ENCODE peak calls at places on chromosomes 5 and 9, in seven cellular contexts. One of them, this sample, is unnamed.

GRCh38 chr9:133463234-133463863 is 3.6 kb downstream of the CACFD1 start:
- DNase-seq in AG09319: no peak
- DNase-seq in AG04450: no peak
- DNase-seq in BJ: no peak
- DNase-seq in fibroblast of villous mesenchyme: no peak
- DNase-seq in lung: no peak
- DNase-seq in OCI-LY7: peak
- DNase-seq in this sample: no peak

GRCh38 chr9:135047026-135047350 is 40.5 kb upstream of the OLFM1 start:
- DNase-seq in OCI-LY7: no peak
- DNase-seq in lung: no peak
- DNase-seq in AG04450: no peak
- DNase-seq in AG09319: no peak
- DNase-seq in fibroblast of villous mesenchyme: no peak
- DNase-seq in BJ: no peak
- DNase-seq in this sample: no peak

GRCh38 chr5:113038714-113039113 is 62.1 kb downstream of the DCP2 start:
- DNase-seq in AG09319: no peak
- DNase-seq in OCI-LY7: no peak
- DNase-seq in fibroblast of villous mesenchyme: no peak
- DNase-seq in AG04450: no peak
- DNase-seq in lung: peak
- DNase-seq in BJ: no peak
- DNase-seq in this sample: peak

GRCh38 chr9:112338561-112338960 is 5.1 kb upstream of the PTBP3 start:
- DNase-seq in fibroblast of villous mesenchyme: peak
- DNase-seq in OCI-LY7: no peak
- DNase-seq in AG04450: no peak
- DNase-seq in lung: no peak
- DNase-seq in BJ: no peak
- DNase-seq in AG09319: no peak
- DNase-seq in this sample: no peak

GRCh38 chr9:133429641-133430161 is 7.5 kb downstream of the ADAMTS13 start:
- DNase-seq in OCI-LY7: no peak
- DNase-seq in fibroblast of villous mesenchyme: no peak
- DNase-seq in AG04450: no peak
- DNase-seq in lung: no peak
- DNase-seq in BJ: no peak
- DNase-seq in AG09319: no peak
- DNase-seq in this sample: peak

GRCh38 chr9:74078647-74079046 is 418.5 kb upstream of the RORB start:
- DNase-seq in OCI-LY7: no peak
- DNase-seq in AG04450: no peak
- DNase-seq in BJ: no peak
- DNase-seq in fibroblast of villous mesenchyme: peak
- DNase-seq in AG09319: no peak
- DNase-seq in lung: no peak
- DNase-seq in this sample: no peak

GRCh38 chr9:18775969-18776368 is 257.0 kb downstream of the SAXO1 start:
- DNase-seq in AG09319: no peak
- DNase-seq in lung: no peak
- DNase-seq in AG04450: no peak
- DNase-seq in OCI-LY7: no peak
- DNase-seq in BJ: no peak
- DNase-seq in fibroblast of villous mesenchyme: no peak
- DNase-seq in this sample: no peak

GRCh38 chr9:117494401-117495130 is 79.7 kb upstream of the ASTN2 start:
- DNase-seq in fibroblast of villous mesenchyme: peak
- DNase-seq in lung: no peak
- DNase-seq in AG04450: no peak
- DNase-seq in OCI-LY7: no peak
- DNase-seq in BJ: no peak
- DNase-seq in AG09319: no peak
- DNase-seq in this sample: no peak

GRCh38 chr5:81650992-81651391 is 99.9 kb downstream of the SSBP2 start:
- DNase-seq in lung: no peak
- DNase-seq in BJ: no peak
- DNase-seq in OCI-LY7: no peak
- DNase-seq in AG09319: no peak
- DNase-seq in fibroblast of villous mesenchyme: no peak
- DNase-seq in AG04450: no peak
- DNase-seq in this sample: no peak

GRCh38 chr5:161085081-161085480 is 233.1 kb upstream of the ATP10B start:
- DNase-seq in AG09319: no peak
- DNase-seq in lung: no peak
- DNase-seq in OCI-LY7: no peak
- DNase-seq in fibroblast of villous mesenchyme: peak
- DNase-seq in BJ: no peak
- DNase-seq in AG04450: no peak
- DNase-seq in this sample: no peak

GRCh38 chr9:126793686-126794417 is 11.0 kb upstream of the ZBTB43 start:
- DNase-seq in fibroblast of villous mesenchyme: no peak
- DNase-seq in OCI-LY7: no peak
- DNase-seq in AG09319: no peak
- DNase-seq in AG04450: no peak
- DNase-seq in BJ: no peak
- DNase-seq in lung: no peak
- DNase-seq in this sample: no peak

GRCh38 chr5:96567188-96567587 is 95.0 kb upstream of the CAST start:
- DNase-seq in fibroblast of villous mesenchyme: peak
- DNase-seq in lung: no peak
- DNase-seq in AG09319: no peak
- DNase-seq in BJ: peak
- DNase-seq in OCI-LY7: no peak
- DNase-seq in AG04450: no peak
- DNase-seq in this sample: no peak

GRCh38 chr5:39006650-39007049 is 67.5 kb downstream of the RICTOR start:
- DNase-seq in AG09319: no peak
- DNase-seq in AG04450: no peak
- DNase-seq in BJ: no peak
- DNase-seq in OCI-LY7: no peak
- DNase-seq in lung: no peak
- DNase-seq in fibroblast of villous mesenchyme: no peak
- DNase-seq in this sample: no peak

GRCh38 chr5:39009280-39009679 is 64.9 kb downstream of the RICTOR start:
- DNase-seq in OCI-LY7: no peak
- DNase-seq in AG09319: no peak
- DNase-seq in lung: no peak
- DNase-seq in BJ: no peak
- DNase-seq in fibroblast of villous mesenchyme: no peak
- DNase-seq in AG04450: no peak
- DNase-seq in this sample: no peak

GRCh38 chr5:39001683-39002082 is 72.5 kb downstream of the RICTOR start:
- DNase-seq in AG09319: no peak
- DNase-seq in lung: no peak
- DNase-seq in BJ: no peak
- DNase-seq in fibroblast of villous mesenchyme: no peak
- DNase-seq in AG04450: no peak
- DNase-seq in OCI-LY7: no peak
- DNase-seq in this sample: no peak

GRCh38 chr5:39009981-39010380 is 64.2 kb downstream of the RICTOR start:
- DNase-seq in OCI-LY7: no peak
- DNase-seq in AG04450: no peak
- DNase-seq in lung: no peak
- DNase-seq in BJ: no peak
- DNase-seq in AG09319: no peak
- DNase-seq in fibroblast of villous mesenchyme: no peak
- DNase-seq in this sample: no peak

DNA sequence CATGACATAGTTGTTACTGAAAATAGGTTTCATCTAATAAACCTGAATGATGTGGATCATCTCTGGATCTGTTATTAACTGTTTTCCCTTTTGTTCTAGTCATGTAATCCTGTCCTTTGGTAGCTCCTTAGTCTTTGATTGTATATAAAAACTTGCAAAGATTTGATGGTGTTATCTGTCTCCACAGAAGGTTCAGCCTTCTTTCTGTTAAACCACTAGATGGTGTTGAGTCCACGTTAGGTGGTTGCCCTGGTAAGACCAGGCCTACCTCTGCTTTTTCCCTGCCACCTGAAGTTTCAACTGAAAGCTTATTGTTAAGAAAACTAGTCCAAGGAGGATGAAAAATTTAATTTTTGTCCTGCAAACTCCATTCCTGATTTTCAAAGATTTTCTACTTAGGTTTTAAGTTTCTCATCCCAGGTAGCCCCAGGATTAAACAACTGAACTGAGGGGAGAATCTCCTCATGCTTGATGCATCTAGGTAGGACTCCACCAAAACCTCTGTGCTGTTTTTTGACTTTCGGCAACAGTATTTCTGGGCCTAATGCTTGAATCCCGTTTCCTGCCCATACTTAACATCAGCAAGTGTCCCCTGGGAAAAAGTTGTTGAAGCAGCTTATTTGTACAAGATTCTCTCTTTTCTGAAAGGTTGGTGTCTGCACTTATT is 68.5 kb downstream of the RICTOR start:
- DNase-seq in fibroblast of villous mesenchyme: peak
- DNase-seq in AG09319: no peak
- DNase-seq in AG04450: no peak
- DNase-seq in OCI-LY7: peak
- DNase-seq in BJ: no peak
- DNase-seq in lung: no peak
- DNase-seq in this sample: no peak
- TF ChIP-seq CTCF in fibroblast of villous mesenchyme: peak
- TF ChIP-seq CTCF in AG09319: peak
- TF ChIP-seq CTCF in AG04450: peak
- TF ChIP-seq CTCF in OCI-LY7: peak
- TF ChIP-seq CTCF in BJ: peak
- TF ChIP-seq CTCF in lung: no peak
- TF ChIP-seq CTCF in this sample: peak

DNA sequence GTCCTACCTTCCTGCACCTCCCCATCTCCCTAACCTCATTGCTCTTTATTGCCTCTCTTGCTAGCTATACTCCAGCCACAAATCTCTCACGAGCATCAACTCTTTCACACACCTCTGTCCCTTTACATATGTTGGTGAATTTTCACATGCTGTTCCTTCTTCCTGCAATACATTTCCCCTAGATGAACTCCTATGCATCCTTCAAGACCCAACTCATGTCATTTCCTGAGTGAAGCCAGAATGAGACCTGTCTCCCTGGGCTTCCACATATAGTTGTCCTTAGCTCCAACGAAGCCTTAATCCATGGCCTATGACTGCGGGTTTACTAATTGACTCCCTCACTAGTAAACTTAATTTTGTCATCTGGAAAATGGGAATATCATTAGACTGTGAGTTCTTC is 297.3 kb upstream of the PANK3 start:
- DNase-seq in OCI-LY7: no peak
- DNase-seq in lung: no peak
- DNase-seq in AG04450: no peak
- DNase-seq in AG09319: no peak
- DNase-seq in fibroblast of villous mesenchyme: no peak
- DNase-seq in BJ: no peak
- DNase-seq in this sample: no peak
- TF ChIP-seq CTCF in OCI-LY7: no peak
- TF ChIP-seq CTCF in lung: no peak
- TF ChIP-seq CTCF in AG04450: no peak
- TF ChIP-seq CTCF in AG09319: no peak
- TF ChIP-seq CTCF in fibroblast of villous mesenchyme: no peak
- TF ChIP-seq CTCF in BJ: no peak
- TF ChIP-seq CTCF in this sample: no peak

GRCh38 chr5:21823076-21823574 is 1030.0 kb downstream of the CDH12 start:
- DNase-seq in fibroblast of villous mesenchyme: no peak
- DNase-seq in OCI-LY7: no peak
- DNase-seq in AG04450: no peak
- DNase-seq in BJ: no peak
- DNase-seq in AG09319: no peak
- DNase-seq in lung: no peak
- DNase-seq in this sample: no peak

GRCh38 chr5:21820527-21820926 is 1032.6 kb downstream of the CDH12 start:
- DNase-seq in AG09319: no peak
- DNase-seq in lung: no peak
- DNase-seq in fibroblast of villous mesenchyme: no peak
- DNase-seq in AG04450: no peak
- DNase-seq in OCI-LY7: no peak
- DNase-seq in BJ: no peak
- DNase-seq in this sample: no peak

GRCh38 chr5:21823588-21823987 is 1029.6 kb downstream of the CDH12 start:
- DNase-seq in AG09319: no peak
- DNase-seq in OCI-LY7: no peak
- DNase-seq in AG04450: no peak
- DNase-seq in lung: no peak
- DNase-seq in BJ: no peak
- DNase-seq in fibroblast of villous mesenchyme: no peak
- DNase-seq in this sample: no peak

GRCh38 chr5:21817668-21818419 is 1035.3 kb downstream of the CDH12 start:
- DNase-seq in OCI-LY7: peak
- DNase-seq in AG09319: no peak
- DNase-seq in fibroblast of villous mesenchyme: peak
- DNase-seq in AG04450: no peak
- DNase-seq in BJ: no peak
- DNase-seq in lung: no peak
- DNase-seq in this sample: no peak
- TF ChIP-seq CTCF in OCI-LY7: peak
- TF ChIP-seq CTCF in AG09319: peak
- TF ChIP-seq CTCF in fibroblast of villous mesenchyme: no peak
- TF ChIP-seq CTCF in AG04450: peak
- TF ChIP-seq CTCF in BJ: peak
- TF ChIP-seq CTCF in lung: no peak
- TF ChIP-seq CTCF in this sample: no peak

GRCh38 chr9:115880221-115880620 is 273.4 kb upstream of the PAPPA start:
- DNase-seq in AG04450: no peak
- DNase-seq in fibroblast of villous mesenchyme: no peak
- DNase-seq in BJ: no peak
- DNase-seq in OCI-LY7: no peak
- DNase-seq in AG09319: no peak
- DNase-seq in lung: no peak
- DNase-seq in this sample: no peak

GRCh38 chr9:115879451-115879850 is 274.1 kb upstream of the PAPPA start:
- DNase-seq in lung: no peak
- DNase-seq in OCI-LY7: no peak
- DNase-seq in AG04450: no peak
- DNase-seq in AG09319: no peak
- DNase-seq in fibroblast of villous mesenchyme: no peak
- DNase-seq in BJ: no peak
- DNase-seq in this sample: no peak

GRCh38 chr9:115882911-115883310 is 270.7 kb upstream of the PAPPA start:
- DNase-seq in fibroblast of villous mesenchyme: peak
- DNase-seq in AG09319: peak
- DNase-seq in AG04450: no peak
- DNase-seq in OCI-LY7: no peak
- DNase-seq in lung: no peak
- DNase-seq in BJ: peak
- DNase-seq in this sample: no peak

GRCh38 chr9:115884846-115885245 is 268.7 kb upstream of the PAPPA start:
- DNase-seq in AG04450: no peak
- DNase-seq in lung: no peak
- DNase-seq in BJ: no peak
- DNase-seq in OCI-LY7: no peak
- DNase-seq in AG09319: no peak
- DNase-seq in fibroblast of villous mesenchyme: no peak
- DNase-seq in this sample: no peak

GRCh38 chr9:115883467-115884329 is 269.9 kb upstream of the PAPPA start:
- DNase-seq in BJ: no peak
- DNase-seq in OCI-LY7: peak
- DNase-seq in fibroblast of villous mesenchyme: peak
- DNase-seq in lung: no peak
- DNase-seq in AG04450: peak
- DNase-seq in AG09319: peak
- DNase-seq in this sample: no peak
- TF ChIP-seq CTCF in BJ: peak
- TF ChIP-seq CTCF in OCI-LY7: peak
- TF ChIP-seq CTCF in fibroblast of villous mesenchyme: peak
- TF ChIP-seq CTCF in lung: no peak
- TF ChIP-seq CTCF in AG04450: peak
- TF ChIP-seq CTCF in AG09319: peak
- TF ChIP-seq CTCF in this sample: peak

GRCh38 chr9:77764894-77765780 is 117.0 kb upstream of the GNA14 start:
- DNase-seq in OCI-LY7: peak
- DNase-seq in lung: no peak
- DNase-seq in AG04450: peak
- DNase-seq in fibroblast of villous mesenchyme: peak
- DNase-seq in AG09319: peak
- DNase-seq in BJ: no peak
- DNase-seq in this sample: no peak
- TF ChIP-seq CTCF in OCI-LY7: peak
- TF ChIP-seq CTCF in lung: no peak
- TF ChIP-seq CTCF in AG04450: peak
- TF ChIP-seq CTCF in fibroblast of villous mesenchyme: peak
- TF ChIP-seq CTCF in AG09319: peak
- TF ChIP-seq CTCF in BJ: peak
- TF ChIP-seq CTCF in this sample: peak

This sample was measured in GM10248.